ENCODE peak calls at places on chromosome 18, in nine cellular contexts. O is body of pancreas, J is foreskin keratinocyte, W is heart left ventricle, I is brain microvascular endothelial cell, F is adrenal gland, L is prostate gland, R is OCI-LY7, H is mammary epithelial cell. A is an unnamed sample.

GRCh38 chr18:66533693-66534092 is 70.2 kb downstream of the CDH19 start:
- DNase-seq in O (no peak), R (no peak), J (no peak), H (no peak), L (no peak), F (no peak), W (no peak), I (no peak), A (no peak)

GRCh38 chr18:10926565-10927194 is 222.7 kb downstream of the PIEZO2 start:
- DNase-seq in R (no peak), O (no peak), J (no peak), F (no peak), L (no peak), H (no peak), W (no peak), I (peak), A (no peak)

GRCh38 chr18:22169889-22170420 is 566 bp downstream of the GATA6 start:
- DNase-seq in F (peak), W (peak), H (no peak), I (no peak), R (no peak), O (peak), L (no peak), J (no peak), A (peak)

GRCh38 chr18:72848534-72849237 is 19.1 kb downstream of the NETO1 start:
- DNase-seq in J (peak), O (no peak), I (no peak), F (no peak), W (no peak), R (no peak), L (no peak), H (peak), A (no peak)

GRCh38 chr18:70172225-70172624 is 33.3 kb downstream of the RTTN start:
- DNase-seq in W (no peak), F (no peak), O (no peak), H (no peak), L (no peak), I (no peak), J (no peak), R (no peak), A (no peak)

GRCh38 chr18:7514796-7515440 is 52.2 kb upstream of the PTPRM start:
- DNase-seq in H (peak), O (peak), W (no peak), I (no peak), R (no peak), J (peak), F (no peak), L (no peak), A (peak)

GRCh38 chr18:14974576-14974975 is 226.6 kb downstream of the ANKRD30B start:
- DNase-seq in H (peak), R (no peak), I (no peak), J (no peak), L (no peak), F (no peak), W (no peak), O (no peak), A (peak)

GRCh38 chr18:75070625-75071483 is 138.1 kb downstream of the PTGR3 start:
- DNase-seq in R (peak), O (no peak), H (peak), J (peak), L (peak), I (peak), F (peak), W (no peak), A (peak)

GRCh38 chr18:1150344-1150743 is 245.7 kb downstream of the ADCYAP1 start:
- DNase-seq in W (no peak), L (no peak), I (no peak), O (no peak), F (no peak), J (no peak), H (no peak), R (no peak), A (no peak)

GRCh38 chr18:21855432-21855831 is 114.8 kb downstream of the MIB1 start:
- DNase-seq in J (no peak), L (no peak), H (no peak), O (no peak), I (no peak), F (no peak), W (no peak), R (no peak), A (no peak)

GRCh38 chr18:7116001-7116831 is 1.4 kb downstream of the LAMA1 start:
- DNase-seq in L (no peak), J (no peak), F (no peak), W (no peak), H (peak), R (no peak), O (no peak), I (peak), A (peak)

GRCh38 chr18:69858897-69859296 is 88.8 kb downstream of the CD226 start:
- DNase-seq in O (no peak), R (no peak), H (no peak), I (no peak), W (no peak), L (no peak), J (no peak), F (no peak), A (no peak)

GRCh38 chr18:22210331-22210754 is 41.0 kb downstream of the GATA6 start:
- DNase-seq in R (no peak), W (no peak), I (peak), F (peak), O (no peak), J (no peak), L (no peak), H (peak), A (no peak)

GRCh38 chr18:70337139-70337972 is 48.5 kb downstream of the SOCS6 start:
- DNase-seq in J (peak), W (peak), I (peak), F (peak), R (no peak), L (no peak), H (peak), O (no peak), A (no peak)

GRCh38 chr18:28826062-28826565 is 649.2 kb upstream of the CDH2 start:
- DNase-seq in W (no peak), L (no peak), R (no peak), H (no peak), J (no peak), I (no peak), O (no peak), F (no peak), A (no peak)

GRCh38 chr18:66632771-66633170 is 28.9 kb upstream of the CDH19 start:
- DNase-seq in I (no peak), L (no peak), H (peak), J (no peak), W (no peak), O (no peak), R (no peak), F (no peak), A (no peak)

GRCh38 chr18:55522011-55522410 is 66.0 kb downstream of the TCF4 start:
- DNase-seq in R (peak), L (no peak), W (no peak), H (no peak), J (no peak), O (no peak), I (no peak), F (peak), A (no peak)

GRCh38 chr18:67379991-67380390 is 136.5 kb downstream of the DSEL start:
- DNase-seq in I (no peak), W (no peak), J (no peak), F (no peak), R (no peak), H (no peak), L (no peak), O (no peak), A (no peak)

GRCh38 chr18:41326311-41326710 is 628.7 kb upstream of the PIK3C3 start:
- DNase-seq in F (no peak), I (peak), W (no peak), J (peak), O (no peak), L (no peak), H (peak), R (no peak), A (no peak)

GRCh38 chr18:2907459-2908145 is 60.8 kb downstream of the EMILIN2 start:
- DNase-seq in W (no peak), R (no peak), O (no peak), L (no peak), F (no peak), H (no peak), I (no peak), J (no peak), A (no peak)
- H3K27ac ChIP-seq in W (no peak), R (no peak), O (no peak), L (no peak), F (peak), H (no peak), I (no peak), J (no peak), A (peak)

DNA sequence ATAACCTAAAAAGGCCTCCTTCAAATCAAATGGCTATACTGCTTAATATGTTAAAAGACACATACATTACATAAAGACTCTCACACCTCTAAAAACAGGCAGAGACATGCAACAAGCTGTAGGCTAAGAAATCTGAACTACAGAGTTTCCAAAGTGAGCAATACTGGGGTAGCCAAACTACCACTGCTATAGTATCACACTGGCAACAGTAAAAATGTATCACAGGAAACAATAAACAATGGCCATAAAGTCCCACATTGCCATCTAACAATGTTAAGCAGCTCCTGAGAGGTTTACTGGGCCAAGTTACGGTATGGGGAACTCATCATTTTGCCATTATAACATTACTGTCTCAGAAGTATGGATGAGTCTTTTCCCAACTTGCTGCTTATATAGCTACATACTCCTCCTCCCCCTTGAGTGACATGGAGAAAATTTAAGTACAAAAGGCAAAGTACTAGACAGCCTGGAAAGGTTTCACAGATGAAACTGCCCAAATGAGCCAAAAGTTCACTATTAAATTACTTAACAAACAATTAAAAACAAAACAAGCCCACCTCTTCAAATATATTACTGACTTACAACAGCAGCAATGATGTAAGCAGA is 50.3 kb downstream of the SS18 start:
- DNase-seq in J (peak), I (no peak), F (no peak), W (no peak), L (no peak), H (peak), O (no peak), R (no peak), A (no peak)
- TF ChIP-seq CTCF in J (no peak), I (no peak), F (no peak), W (no peak), L (no peak), H (no peak), O (no peak), R (no peak), A (no peak)

GRCh38 chr18:23487738-23488625 is 15.3 kb upstream of the RMC1 start:
- DNase-seq in O (no peak), J (no peak), W (no peak), I (no peak), R (peak), F (no peak), L (no peak), H (no peak), A (peak)
- H3K27ac ChIP-seq in O (peak), J (no peak), W (no peak), I (no peak), R (peak), F (peak), L (peak), H (no peak), A (peak)

DNA sequence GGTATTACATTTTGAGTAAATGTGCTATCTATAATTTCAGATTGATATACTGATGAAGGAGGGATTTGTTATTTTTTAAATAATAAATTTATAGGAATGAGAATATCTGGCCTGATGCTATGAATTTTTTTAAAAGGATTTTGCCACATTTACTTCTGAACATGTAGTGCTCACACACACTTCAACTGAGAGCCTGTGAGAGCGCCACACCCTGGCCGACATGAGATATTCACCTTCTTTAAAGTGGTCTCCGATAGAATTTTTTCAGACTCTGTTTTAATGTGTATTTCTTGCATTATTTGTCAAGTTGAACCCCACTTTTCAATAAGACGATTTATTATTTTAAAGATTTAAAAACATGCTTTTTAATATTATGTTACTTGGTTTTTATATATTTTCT is 813.3 kb downstream of the DCC start:
- DNase-seq in L (no peak), J (no peak), W (no peak), H (no peak), R (peak), F (no peak), I (no peak), O (no peak), A (no peak)
- TF ChIP-seq CTCF in L (no peak), J (peak), W (no peak), H (peak), R (peak), F (no peak), I (no peak), O (no peak), A (no peak)

GRCh38 chr18:57744211-57744694 is 58.9 kb downstream of the ATP8B1 start:
- DNase-seq in R (no peak), W (no peak), H (no peak), I (peak), J (no peak), O (no peak), L (peak), F (no peak), A (no peak)

GRCh38 chr18:57741273-57741672 is 61.8 kb downstream of the ATP8B1 start:
- DNase-seq in R (no peak), W (no peak), H (no peak), I (no peak), O (no peak), F (no peak), L (no peak), J (no peak), A (no peak)

GRCh38 chr18:57738078-57738477 is 65.0 kb downstream of the ATP8B1 start:
- DNase-seq in L (no peak), W (no peak), I (no peak), O (no peak), R (no peak), F (peak), J (no peak), H (no peak), A (no peak)

GRCh38 chr18:57747809-57748680 is 55.1 kb downstream of the ATP8B1 start:
- DNase-seq in I (no peak), L (no peak), F (no peak), O (no peak), R (peak), H (no peak), J (no peak), W (no peak), A (no peak)

DNA sequence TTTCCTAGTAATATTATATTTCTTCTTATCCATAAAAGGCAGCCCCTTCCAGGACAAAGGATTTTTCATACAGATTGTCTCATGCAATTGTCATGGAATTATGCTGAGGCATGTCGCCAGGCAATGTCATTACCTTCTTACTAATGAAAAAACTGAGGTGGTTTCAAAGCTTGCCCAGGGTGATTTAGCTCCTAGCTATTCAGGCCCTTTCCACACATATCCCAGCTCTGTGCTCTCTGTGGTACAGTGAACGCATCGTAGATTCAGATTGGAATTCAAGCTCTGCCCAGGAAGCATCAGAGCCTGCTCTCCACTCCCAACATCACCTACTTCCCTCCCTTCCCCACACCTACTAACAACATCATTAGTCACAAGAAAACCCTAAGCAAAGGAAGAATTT is 60.1 kb downstream of the ATP8B1 start:
- DNase-seq in J (peak), L (no peak), O (no peak), W (no peak), R (no peak), H (peak), I (peak), F (peak), A (no peak)
- H3K27ac ChIP-seq in J (no peak), L (peak), O (no peak), W (peak), R (no peak), H (peak), I (peak), F (peak), A (no peak)

GRCh38 chr18:56899660-56900059 is 247.2 kb upstream of the BOD1L2 start:
- DNase-seq in L (no peak), F (no peak), J (no peak), I (no peak), R (no peak), O (no peak), H (no peak), W (no peak), A (no peak)
- TF ChIP-seq CTCF in L (no peak), F (no peak), J (no peak), I (no peak), R (no peak), O (no peak), H (no peak), W (no peak), A (no peak)

DNA sequence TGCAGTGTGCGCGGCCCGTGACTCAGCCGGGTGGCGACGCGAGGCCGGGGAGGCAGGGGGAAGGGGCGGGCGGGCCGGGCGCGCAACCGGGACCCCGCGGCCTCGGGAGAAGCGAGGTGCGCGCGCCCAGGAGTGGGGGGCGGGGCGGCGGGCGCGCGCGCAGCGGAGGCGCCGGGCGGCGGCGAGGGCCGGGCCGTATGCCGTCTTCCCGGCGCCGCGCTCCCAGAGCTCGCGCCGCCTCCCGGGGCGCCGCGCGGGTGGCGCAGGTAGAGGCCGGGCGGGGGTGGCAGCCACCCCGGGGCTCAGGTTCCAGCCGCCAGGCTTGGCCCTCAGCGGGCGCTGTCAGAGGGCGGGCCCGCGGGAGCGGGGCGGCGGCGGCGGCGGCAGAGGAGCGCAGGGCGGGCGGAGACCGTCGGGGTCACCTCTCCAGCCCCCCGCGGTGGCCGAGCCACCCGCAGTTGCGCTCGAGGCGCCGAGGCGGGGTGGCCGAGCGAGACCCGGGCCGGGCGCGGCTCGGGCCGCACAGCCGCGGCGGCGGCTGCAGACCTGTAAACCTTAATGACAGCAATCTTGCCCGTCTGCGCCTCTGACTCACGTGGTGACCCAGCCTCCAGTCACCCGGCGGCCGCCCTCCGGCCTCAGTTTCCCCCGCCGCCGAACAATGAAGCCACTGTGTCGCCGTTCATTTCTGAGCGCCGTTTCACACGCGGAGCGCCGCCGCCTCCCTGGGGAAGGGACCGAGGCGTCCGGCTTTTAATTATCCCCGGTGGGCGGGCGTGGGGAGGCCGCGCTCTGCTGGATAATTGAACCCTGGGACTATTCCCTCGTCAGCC is 25.3 kb upstream of the SMAD7 start:
- DNase-seq in O (peak), L (peak), I (no peak), W (peak), F (peak), J (no peak), H (peak), R (peak), A (peak)
- H3K27ac ChIP-seq in O (peak), L (peak), I (no peak), W (peak), F (peak), J (peak), H (peak), R (no peak), A (peak)

GRCh38 chr18:12604445-12605007 is 53.4 kb downstream of the SPIRE1 start:
- DNase-seq in R (no peak), W (no peak), F (no peak), H (no peak), L (no peak), I (no peak), O (no peak), J (no peak), A (no peak)
- TF ChIP-seq CTCF in R (peak), W (no peak), F (no peak), H (peak), L (no peak), I (peak), O (no peak), J (peak), A (no peak)

GRCh38 chr18:42689310-42689709 is 426.2 kb downstream of the RIT2 start:
- DNase-seq in I (no peak), R (no peak), J (no peak), L (no peak), W (no peak), H (no peak), O (no peak), F (no peak), A (no peak)
- H3K27ac ChIP-seq in I (no peak), R (no peak), J (no peak), L (no peak), W (no peak), H (no peak), O (no peak), F (no peak), A (no peak)

GRCh38 chr18:62977512-62977911 is 262.2 kb downstream of the PHLPP1 start:
- DNase-seq in L (no peak), R (no peak), I (no peak), W (no peak), O (no peak), J (no peak), H (no peak), F (no peak), A (no peak)
- TF ChIP-seq CTCF in L (no peak), R (no peak), I (no peak), W (no peak), O (no peak), J (no peak), H (no peak), F (no peak), A (no peak)

A was measured in thyroid gland.